ENCODE peak calls at places on chromosome 9, in eight cellular contexts. N is aorta, O is breast epithelium, P is prostate gland, D is small intestine, H is upper lobe of right lung, I is GM23248, S is endothelial cell of umbilical vein. Y is an unnamed sample. For H3K4me1, the result is how much of the 10 kb centered on the place peaks cover.

GRCh38 chr9:91374939-91375338 is 13.2 kb upstream of the AUH start:
- DNase-seq in N (no peak), O (no peak), P (no peak), D (no peak), H (no peak), I (peak), S (peak), Y (no peak)

GRCh38 chr9:21974542-21975409 is 19.4 kb downstream of the CDKN2A start:
- DNase-seq in N (peak), O (no peak), P (no peak), D (peak), H (no peak), I (peak), S (peak), Y (peak)

GRCh38 chr9:129775443-129775842 is 22.6 kb upstream of the PTGES start:
- DNase-seq in N (no peak), O (no peak), P (no peak), D (no peak), H (no peak), I (peak), S (no peak), Y (no peak)

GRCh38 chr9:137198051-137198747 is 2.3 kb downstream of the TPRN start:
- DNase-seq in N (no peak), O (peak), P (no peak), D (peak), H (peak), I (peak), S (no peak), Y (no peak)

GRCh38 chr9:114867327-114867726 is 61.5 kb upstream of the TNFSF15 start:
- DNase-seq in N (no peak), O (no peak), P (no peak), D (no peak), H (no peak), I (no peak), S (no peak), Y (no peak)

GRCh38 chr9:15155826-15156225 is 151.2 kb downstream of the TTC39B start:
- DNase-seq in N (no peak), O (no peak), P (no peak), D (no peak), H (no peak), I (peak), S (peak), Y (no peak)

GRCh38 chr9:90991953-90992352 is 190.3 kb downstream of the SYK start:
- DNase-seq in N (no peak), O (no peak), P (no peak), D (no peak), H (no peak), I (peak), S (no peak), Y (no peak)

GRCh38 chr9:28056006-28056405 is 482.7 kb upstream of the C9orf72 start:
- DNase-seq in N (no peak), O (no peak), P (no peak), D (no peak), H (no peak), I (peak), S (no peak), Y (no peak)

GRCh38 chr9:90420714-90421513 is 221.7 kb downstream of the DIRAS2 start:
- DNase-seq in N (no peak), O (no peak), P (no peak), D (no peak), H (no peak), I (no peak), S (no peak), Y (no peak)

GRCh38 chr9:126699401-126699851 is 85.7 kb downstream of the LMX1B start:
- DNase-seq in N (peak), O (no peak), P (no peak), D (no peak), H (peak), I (no peak), S (no peak), Y (no peak)

GRCh38 chr9:89985078-89985477 is 380.3 kb downstream of the GADD45G start:
- DNase-seq in N (no peak), O (no peak), P (no peak), D (no peak), H (no peak), I (no peak), S (no peak), Y (no peak)

GRCh38 chr9:76637426-76637825 is 126.8 kb upstream of the PCA3 start:
- DNase-seq in N (no peak), O (no peak), P (no peak), D (no peak), H (no peak), I (no peak), S (no peak), Y (no peak)

GRCh38 chr9:137694962-137695875 is 76.4 kb downstream of the EHMT1 start:
- DNase-seq in N (no peak), O (no peak), P (peak), D (peak), H (peak), I (peak), S (peak), Y (no peak)

GRCh38 chr9:37617837-37618236 is 25.4 kb upstream of the TOMM5 start:
- DNase-seq in N (no peak), O (no peak), P (no peak), D (no peak), H (no peak), I (peak), S (no peak), Y (no peak)

GRCh38 chr9:76677481-76678055 is 86.7 kb upstream of the PCA3 start:
- DNase-seq in N (no peak), O (no peak), P (no peak), D (no peak), H (no peak), I (peak), S (peak), Y (no peak)

GRCh38 chr9:114280636-114281315 is 42.1 kb upstream of the ORM1 start:
- DNase-seq in N (peak), O (no peak), P (no peak), D (no peak), H (no peak), I (no peak), S (no peak), Y (peak)

GRCh38 chr9:130140701-130141100 is 31.5 kb upstream of the NCS1 start:
- DNase-seq in N (no peak), O (no peak), P (no peak), D (no peak), H (no peak), I (no peak), S (no peak), Y (no peak)

GRCh38 chr9:116198344-116198743 is 44.8 kb downstream of the PAPPA start:
- DNase-seq in N (no peak), O (no peak), P (no peak), D (no peak), H (no peak), I (peak), S (no peak), Y (no peak)

GRCh38 chr9:135148386-135148785 is 60.9 kb downstream of the OLFM1 start:
- DNase-seq in N (no peak), O (no peak), P (no peak), D (no peak), H (no peak), I (no peak), S (no peak), Y (no peak)

GRCh38 chr9:87889065-87889881 is 6.6 kb downstream of the SPATA31E1 start:
- DNase-seq in N (no peak), O (no peak), P (no peak), D (no peak), H (peak), I (no peak), S (no peak), Y (no peak)
- H3K4me1 ChIP-seq in N (under half), O (under half), P (under half), D (under half), H (under half), I (under half), S (under half), Y (under half)

GRCh38 chr9:95084254-95084934 is 233.1 kb downstream of the FANCC start:
- DNase-seq in N (peak), O (no peak), P (no peak), D (no peak), H (peak), I (no peak), S (no peak), Y (no peak)
- H3K4me1 ChIP-seq in N (under half), O (under half), P (under half), D (under half), H (under half), I (under half), S (under half), Y (under half)

GRCh38 chr9:109109962-109110325 is 9.8 kb downstream of the TMEM245 start:
- DNase-seq in N (no peak), O (no peak), P (no peak), D (no peak), H (no peak), I (no peak), S (peak), Y (no peak)

GRCh38 chr9:109113239-109113638 is 6.5 kb downstream of the TMEM245 start:
- DNase-seq in N (no peak), O (no peak), P (no peak), D (no peak), H (no peak), I (no peak), S (peak), Y (no peak)

GRCh38 chr9:109108318-109108717 is 11.4 kb downstream of the TMEM245 start:
- DNase-seq in N (no peak), O (no peak), P (no peak), D (no peak), H (no peak), I (peak), S (peak), Y (no peak)

GRCh38 chr9:109110326-109111014 is 9.3 kb downstream of the TMEM245 start:
- DNase-seq in N (no peak), O (no peak), P (no peak), D (no peak), H (no peak), I (peak), S (peak), Y (no peak)

DNA sequence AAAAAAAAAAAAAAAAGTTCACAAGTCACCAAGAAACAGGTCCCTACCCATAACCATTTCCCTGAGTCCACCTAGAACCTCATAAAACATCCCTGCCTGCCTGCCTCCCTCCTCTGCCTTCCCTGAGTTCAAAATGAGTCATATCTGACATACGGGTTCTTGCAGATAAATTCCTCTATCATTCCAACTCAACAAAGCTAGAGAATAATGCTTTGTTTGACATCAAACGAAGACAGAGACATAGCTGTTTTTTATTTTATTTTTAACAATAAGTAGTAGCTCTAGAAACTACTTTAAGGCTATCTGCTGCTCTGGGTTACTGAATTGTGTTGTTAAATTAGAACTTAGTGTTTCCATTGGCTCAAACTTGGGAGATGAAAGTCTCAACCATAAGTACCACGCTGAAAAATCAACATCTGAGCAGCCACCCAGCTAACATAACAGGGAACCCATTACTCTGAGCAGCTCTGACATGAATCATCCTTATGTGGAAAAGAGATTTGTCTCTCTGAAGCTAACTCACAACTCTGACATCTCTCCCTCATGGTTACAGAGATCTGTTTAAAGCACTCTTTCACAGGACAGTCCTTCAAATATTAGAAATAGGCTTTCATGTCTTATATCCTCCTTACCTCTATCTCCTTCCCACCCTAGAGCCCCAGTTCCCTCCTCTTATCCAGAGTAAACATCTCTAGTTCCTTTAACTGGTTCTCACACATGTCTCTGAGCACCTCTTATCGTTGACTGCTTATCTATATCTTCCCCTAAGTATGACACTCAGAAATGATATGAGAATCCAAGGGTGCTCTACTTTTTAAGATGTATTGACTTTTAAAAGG is 12.1 kb downstream of the TMEM245 start:
- DNase-seq in N (no peak), O (no peak), P (no peak), D (peak), H (no peak), I (peak), S (peak), Y (no peak)
- H3K4me1 ChIP-seq in N (under half), O (under half), P (under half), D (under half), H (half or more), I (half or more), S (half or more), Y (half or more)

GRCh38 chr9:124381073-124381945 is 33.9 kb downstream of the PSMB7 start:
- DNase-seq in N (no peak), O (no peak), P (no peak), D (peak), H (no peak), I (peak), S (peak), Y (no peak)
- H3K4me1 ChIP-seq in N (under half), O (under half), P (under half), D (under half), H (under half), I (under half), S (under half), Y (under half)

DNA sequence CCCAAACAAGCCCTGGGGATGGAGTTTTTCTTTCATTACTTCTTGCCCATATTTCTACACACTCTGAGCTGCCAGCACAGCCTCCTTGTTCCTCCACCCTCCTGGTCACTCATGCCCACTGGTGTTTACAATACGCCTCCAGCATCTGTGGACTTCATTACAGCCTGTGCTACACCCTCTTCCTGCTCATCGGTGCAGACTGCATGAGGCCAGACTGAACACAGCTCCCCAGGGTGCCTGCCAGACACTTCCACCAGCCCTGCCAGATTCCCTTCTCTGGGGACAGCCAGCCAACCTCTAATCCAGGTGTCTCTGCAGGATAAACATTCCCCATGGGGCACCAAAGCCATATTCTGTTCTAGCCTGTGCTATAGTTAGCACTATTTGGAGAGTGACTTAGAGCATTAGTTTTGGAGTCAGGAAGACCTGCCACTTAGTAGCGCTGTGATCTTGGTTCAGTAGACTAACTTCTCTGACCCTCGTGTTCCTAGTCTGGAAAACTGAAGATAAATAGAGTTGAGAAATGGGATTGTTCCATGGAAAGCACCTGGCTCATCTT is 163.8 kb upstream of the KLF4 start:
- DNase-seq in N (no peak), O (no peak), P (peak), D (peak), H (no peak), I (no peak), S (no peak), Y (no peak)
- H3K4me1 ChIP-seq in N (under half), O (under half), P (under half), D (under half), H (under half), I (under half), S (under half), Y (under half)

DNA sequence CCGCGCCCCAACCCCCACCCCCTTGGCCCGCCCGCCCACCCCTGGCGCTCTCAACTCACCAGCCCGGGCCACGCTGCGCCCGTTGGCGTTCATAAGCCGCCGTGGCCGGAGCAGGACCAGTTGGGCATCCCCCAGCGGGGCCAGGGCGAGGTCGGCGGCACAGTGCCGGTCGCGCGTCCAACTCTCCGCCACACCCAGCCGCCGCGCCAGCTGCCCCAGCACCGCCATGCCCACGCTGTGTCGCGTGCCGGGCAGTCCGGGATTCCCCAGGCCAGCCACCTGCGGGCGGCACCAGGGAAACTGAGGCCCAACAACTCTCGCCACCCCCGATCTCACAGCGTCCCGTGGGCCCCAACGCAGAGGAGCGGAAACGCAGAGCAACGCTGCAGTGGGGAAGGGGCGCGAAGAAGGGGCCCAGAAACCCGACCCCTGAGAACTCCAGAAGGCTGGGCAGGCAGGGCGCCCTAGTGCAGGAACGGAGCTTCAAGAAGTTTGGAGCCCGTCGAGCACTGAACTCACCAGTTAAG is 484 bp downstream of the PTRH1 start:
- DNase-seq in N (no peak), O (no peak), P (no peak), D (peak), H (no peak), I (peak), S (no peak), Y (peak)
- H3K4me1 ChIP-seq in N (under half), O (under half), P (under half), D (under half), H (under half), I (under half), S (under half), Y (under half)

GRCh38 chr9:98962181-98962560 is 18.5 kb downstream of the COL15A1 start:
- DNase-seq in N (no peak), O (no peak), P (no peak), D (no peak), H (no peak), I (peak), S (no peak), Y (no peak)
- H3K4me1 ChIP-seq in N (under half), O (under half), P (under half), D (under half), H (under half), I (under half), S (under half), Y (under half)

DNA sequence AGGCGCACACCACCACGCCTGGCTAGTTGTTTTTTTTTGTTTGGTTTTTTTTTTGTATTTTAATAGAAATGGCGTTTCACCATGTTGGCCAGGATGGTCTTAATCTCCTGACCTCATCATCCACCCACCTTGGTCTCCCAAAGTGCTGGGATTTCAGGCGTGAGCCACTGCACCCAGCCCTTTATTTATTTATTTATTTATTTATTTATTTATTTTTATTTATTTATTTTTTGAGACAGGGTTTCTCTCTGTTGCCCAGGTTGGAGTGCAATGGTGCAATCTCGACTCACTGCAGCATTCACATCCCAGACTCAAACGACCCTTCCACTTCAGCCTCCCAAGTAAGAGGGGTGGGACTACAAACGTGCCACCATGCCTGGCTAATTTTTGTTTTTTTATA is 63.0 kb upstream of the ADAMTSL1 start:
- DNase-seq in N (no peak), O (no peak), P (no peak), D (no peak), H (no peak), I (no peak), S (no peak), Y (no peak)
- H3K4me1 ChIP-seq in N (under half), O (under half), P (under half), D (under half), H (under half), I (under half), S (under half), Y (under half)

DNA sequence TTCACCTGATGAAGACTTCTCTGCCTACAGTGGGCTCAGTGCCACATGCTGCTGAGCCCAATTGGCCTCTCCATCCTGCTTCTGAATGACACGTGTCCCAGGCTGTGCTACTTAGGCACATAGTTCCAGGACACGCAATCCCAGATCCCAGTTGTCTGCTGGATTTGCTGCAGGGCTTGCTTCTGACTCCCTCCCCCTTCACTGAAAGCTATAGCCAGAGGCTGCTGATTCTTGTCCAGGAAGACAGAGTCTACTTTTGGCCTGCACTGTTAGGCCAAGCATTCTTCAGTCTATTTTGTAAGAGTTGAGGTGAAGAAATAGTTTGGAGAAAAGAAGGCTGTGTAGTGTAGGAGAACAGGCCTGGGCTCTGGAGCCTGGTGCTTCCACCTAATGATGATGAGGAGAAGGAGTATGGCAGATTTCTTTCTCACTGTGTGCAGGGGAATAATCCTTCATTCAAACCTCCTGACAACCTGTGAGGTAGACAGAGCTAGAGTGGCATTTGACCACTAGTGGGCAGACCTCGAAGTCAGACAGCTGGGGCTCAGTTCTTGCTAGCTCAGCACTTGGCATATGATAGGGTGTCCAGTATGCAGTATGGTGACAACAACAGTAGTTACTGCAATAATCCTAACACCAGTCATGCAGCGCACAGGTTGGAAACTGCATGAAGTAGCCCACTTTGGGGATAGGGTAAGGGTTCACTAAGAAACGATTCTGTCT is 19.5 kb upstream of the ASPN start:
- DNase-seq in N (no peak), O (no peak), P (no peak), D (peak), H (no peak), I (peak), S (peak), Y (no peak)
- H3K4me1 ChIP-seq in N (under half), O (under half), P (under half), D (under half), H (under half), I (half or more), S (under half), Y (under half)

GRCh38 chr9:2028888-2029287 is 13.7 kb downstream of the SMARCA2 start:
- DNase-seq in N (no peak), O (no peak), P (no peak), D (no peak), H (no peak), I (no peak), S (no peak), Y (no peak)
- H3K4me1 ChIP-seq in N (under half), O (under half), P (under half), D (under half), H (half or more), I (under half), S (under half), Y (under half)

Y was measured in RWPE2.